ENCODE peak calls at places on chromosomes 12 and 14, in seven cellular contexts. P, F, T, M, E, R and Q are unnamed samples.

GRCh38 chr14:34301107-34301734 is 160.8 kb downstream of the SPTSSA start:
- DNase-seq in P (peak; percentile 76), F (peak; percentile 77), T (peak; percentile 68), M (peak; percentile 65), E (peak; percentile 28), R (peak; percentile 15), Q (peak; percentile 78)

GRCh38 chr14:87002831-87003230 is 990.2 kb downstream of the GALC start:
- DNase-seq in P (no peak), F (no peak), T (no peak), M (peak; percentile 1), E (no peak), R (no peak), Q (no peak)

GRCh38 chr12:82359115-82359478 is 768 bp downstream of the METTL25 start:
- DNase-seq in P (peak; percentile 52), F (peak; percentile 36), T (peak; percentile 35), M (peak; percentile 49), E (no peak), R (peak; percentile 12), Q (no peak)

GRCh38 chr14:78074546-78074945 is 95.6 kb upstream of the NRXN3 start:
- DNase-seq in P (no peak), F (no peak), T (no peak), M (no peak), E (no peak), R (no peak), Q (no peak)

GRCh38 chr14:54662491-54663116 is 95.7 kb downstream of the SAMD4A start:
- DNase-seq in P (no peak), F (peak; percentile 74), T (no peak), M (no peak), E (no peak), R (no peak), Q (no peak)

GRCh38 chr12:2345902-2346301 is 293.1 kb downstream of the CACNA1C start:
- DNase-seq in P (no peak), F (no peak), T (no peak), M (no peak), E (no peak), R (no peak), Q (no peak)

GRCh38 chr12:4046150-4046845 is 173.1 kb upstream of the PARP11 start:
- DNase-seq in P (no peak), F (peak; percentile 61), T (no peak), M (no peak), E (no peak), R (no peak), Q (no peak)

GRCh38 chr12:25395227-25395626 is 144.5 kb upstream of the KRAS start:
- DNase-seq in P (no peak), F (no peak), T (no peak), M (no peak), E (no peak), R (no peak), Q (no peak)

GRCh38 chr14:105411017-105411941 is 8.3 kb upstream of the MTA1 start:
- DNase-seq in P (peak; percentile 62), F (peak; percentile 70), T (peak; percentile 77), M (peak; percentile 79), E (no peak), R (no peak), Q (peak; percentile 63)
- TF ChIP-seq EZH2 in P (peak; percentile 60), F (peak; percentile 88), T (peak; percentile 44), M (no peak), E (no peak), R (no peak), Q (no peak)

DNA sequence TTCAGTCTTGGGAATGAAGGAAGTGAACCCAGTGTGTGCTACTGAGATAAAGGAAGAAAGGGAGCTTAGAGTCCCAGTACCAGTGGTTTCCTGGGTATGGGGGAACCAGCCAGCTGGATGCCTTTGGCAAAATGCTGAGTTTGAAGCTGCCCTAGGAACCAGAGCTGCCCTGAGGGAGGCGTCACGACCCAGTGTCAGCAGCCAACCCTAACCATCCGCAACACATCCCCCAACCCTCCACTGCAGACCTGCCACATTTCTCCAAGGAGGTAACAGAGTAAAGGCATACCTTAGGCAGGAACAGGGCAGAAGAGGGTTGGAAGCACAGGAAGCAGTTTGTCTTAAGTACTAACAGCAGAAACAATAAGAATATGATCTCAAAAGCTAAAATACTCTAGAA is 28.6 kb downstream of the PRDM4 start:
- DNase-seq in P (peak; percentile 41), F (no peak), T (no peak), M (no peak), E (no peak), R (no peak), Q (no peak)
- H3K4me3 ChIP-seq in P (no peak overlapping the region), F (no peak overlapping the region), T (no peak overlapping the region), M (no peak overlapping the region), E (no peak overlapping the region), R (no peak overlapping the region), Q (no peak overlapping the region)

DNA sequence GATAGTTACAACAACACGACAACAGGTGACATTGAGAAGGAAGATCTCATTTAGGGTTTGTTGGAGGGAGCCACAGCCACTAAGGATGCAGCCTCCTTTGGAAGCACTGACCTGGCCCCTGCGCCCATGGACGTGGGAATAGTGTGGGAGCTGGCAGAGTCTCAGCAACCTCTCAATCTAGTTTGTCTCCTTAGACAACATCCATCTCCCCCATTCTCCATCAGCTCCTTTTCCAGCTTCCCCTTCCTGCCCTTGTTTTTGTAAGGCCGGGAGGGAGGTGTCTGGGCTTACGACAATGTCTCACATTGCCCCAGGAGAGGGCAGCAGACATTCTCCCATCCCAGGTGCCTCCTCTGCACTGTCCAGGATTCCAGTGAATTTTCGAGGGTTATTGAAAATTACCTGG is 170.2 kb upstream of the PZP start:
- DNase-seq in P (peak; percentile 64), F (peak; percentile 58), T (no peak), M (no peak), E (no peak), R (no peak), Q (peak; percentile 38)
- TF ChIP-seq EZH2phosphoT487 in P (no peak), F (no peak), T (no peak), M (no peak), E (no peak), R (no peak), Q (no peak)

GRCh38 chr12:114666746-114667668 is 17.0 kb downstream of the TBX3 start:
- DNase-seq in P (peak; percentile 67), F (peak; percentile 81), T (peak; percentile 46), M (no peak), E (no peak), R (no peak), Q (peak; percentile 34)

GRCh38 chr12:114668905-114669304 is 15.1 kb downstream of the TBX3 start:
- DNase-seq in P (peak; percentile 55), F (no peak), T (peak; percentile 63), M (peak; percentile 40), E (no peak), R (no peak), Q (peak; percentile 39)

GRCh38 chr12:114669501-114670256 is 14.3 kb downstream of the TBX3 start:
- DNase-seq in P (peak; percentile 77), F (peak; percentile 60), T (peak; percentile 89), M (peak; percentile 89), E (no peak), R (no peak), Q (peak; percentile 81)

GRCh38 chr12:114668151-114668891 is 15.7 kb downstream of the TBX3 start:
- DNase-seq in P (peak; percentile 93), F (peak; percentile 91), T (peak; percentile 96), M (peak; percentile 96), E (peak; percentile 61), R (peak; percentile 47), Q (peak; percentile 98)

GRCh38 chr12:114667669-114668150 is 16.3 kb downstream of the TBX3 start:
- DNase-seq in P (no peak), F (no peak), T (no peak), M (no peak), E (no peak), R (no peak), Q (no peak)
- TF ChIP-seq EZH2 in P (peak; percentile 92), F (peak; percentile 85), T (no peak), M (no peak), E (no peak), R (no peak), Q (no peak)

GRCh38 chr12:92715625-92716024 is 12.8 kb downstream of the PLEKHG7 start:
- DNase-seq in P (no peak), F (no peak), T (no peak), M (no peak), E (no peak), R (no peak), Q (no peak)
- H3K4me3 ChIP-seq in P (no peak overlapping the region), F (no peak overlapping the region), T (no peak overlapping the region), M (no peak overlapping the region), E (no peak overlapping the region), R (no peak overlapping the region), Q (no peak overlapping the region)

GRCh38 chr12:15851919-15852318 is 30.3 kb upstream of the STRAP start:
- DNase-seq in P (no peak), F (no peak), T (no peak), M (peak; percentile 29), E (no peak), R (no peak), Q (peak; percentile 34)

GRCh38 chr12:15848606-15849005 is 33.6 kb upstream of the STRAP start:
- DNase-seq in P (no peak), F (no peak), T (no peak), M (no peak), E (no peak), R (no peak), Q (no peak)

GRCh38 chr12:15851045-15851444 is 31.1 kb upstream of the STRAP start:
- DNase-seq in P (no peak), F (no peak), T (no peak), M (no peak), E (no peak), R (no peak), Q (no peak)

GRCh38 chr12:15842106-15842505 is 40.1 kb upstream of the STRAP start:
- DNase-seq in P (no peak), F (no peak), T (no peak), M (peak; percentile 88), E (no peak), R (no peak), Q (peak; percentile 56)

DNA sequence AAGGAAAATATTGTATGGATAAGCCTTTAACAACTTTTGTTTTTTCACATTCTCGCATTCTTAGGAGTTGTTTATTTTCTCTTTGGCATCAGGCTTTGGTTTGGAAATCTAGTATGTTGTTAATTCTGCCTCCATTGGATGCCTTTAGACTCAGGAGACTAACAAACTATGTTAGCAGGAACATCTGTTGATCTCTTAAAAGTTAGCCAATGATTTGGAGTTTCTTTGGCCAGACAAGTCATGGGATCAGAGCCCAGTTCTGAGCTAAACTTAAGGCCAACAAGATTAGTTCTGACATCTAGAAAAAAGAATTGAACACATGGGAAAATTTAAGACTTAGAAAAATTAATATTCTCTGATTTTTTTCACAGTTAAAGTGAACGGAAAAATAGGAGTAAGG is 35.3 kb upstream of the STRAP start:
- DNase-seq in P (no peak), F (no peak), T (peak; percentile 9), M (peak; percentile 58), E (no peak), R (no peak), Q (no peak)
- TF ChIP-seq EZH2phosphoT487 in P (no peak), F (no peak), T (no peak), M (no peak), E (no peak), R (no peak), Q (no peak)

DNA sequence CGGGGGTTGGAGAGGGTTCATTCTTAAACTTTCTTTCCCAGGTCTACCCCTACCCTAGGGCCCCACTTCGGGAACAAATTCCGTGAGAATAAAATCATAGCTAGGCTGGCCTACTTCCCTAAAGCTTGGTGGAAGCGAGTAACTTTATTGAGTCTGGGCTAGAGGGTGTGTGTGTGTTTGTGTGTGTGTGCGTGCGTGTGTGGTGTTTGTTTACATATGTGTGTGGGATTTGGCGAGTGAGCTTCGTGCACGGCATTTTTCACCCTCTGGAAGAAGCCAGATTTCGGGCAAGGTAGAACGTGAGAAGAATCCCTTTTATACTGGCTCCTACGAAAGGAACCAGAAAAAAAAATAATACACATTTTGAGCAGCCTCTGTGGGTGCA is 7.5 kb upstream of the LHX5 start:
- DNase-seq in P (no peak), F (peak; percentile 27), T (no peak), M (no peak), E (no peak), R (no peak), Q (no peak)
- TF ChIP-seq EZH2 in P (peak; percentile 26), F (no peak), T (no peak), M (no peak), E (no peak), R (no peak), Q (no peak)